ENCODE peak calls at places on chromosomes 7 and 10, in nine cellular contexts. H, P, C, K, I, Q, M, Y and W are unnamed samples.

GRCh38 chr10:59625842-59626522 is 83.7 kb downstream of the SLC16A9 start:
- DNase-seq in H (peak), P (peak), C (no peak), K (peak), I (peak), Q (peak), M (peak), Y (peak), W (peak)

GRCh38 chr10:79089579-79090110 is 20.9 kb downstream of the ZMIZ1 start:
- DNase-seq in H (no peak), P (no peak), C (no peak), K (no peak), I (no peak), Q (no peak), M (no peak), Y (no peak), W (no peak)

GRCh38 chr10:93222876-93223275 is 149.2 kb downstream of the CYP26A1 start:
- DNase-seq in H (no peak), P (no peak), C (no peak), K (no peak), I (no peak), Q (no peak), M (no peak), Y (no peak), W (no peak)

GRCh38 chr7:42746226-42746625 is 165.6 kb downstream of the C7orf25 start:
- DNase-seq in H (no peak), P (no peak), C (no peak), K (no peak), I (peak), Q (no peak), M (peak), Y (no peak), W (peak)

GRCh38 chr10:24722676-24723385 is 856 bp downstream of the ARHGAP21 start:
- DNase-seq in H (peak), P (peak), C (peak), K (peak), I (peak), Q (peak), M (peak), Y (peak), W (peak)

GRCh38 chr10:131790021-131790420 is 110.8 kb upstream of the PPP2R2D start:
- DNase-seq in H (no peak), P (peak), C (no peak), K (no peak), I (peak), Q (no peak), M (no peak), Y (peak), W (no peak)

GRCh38 chr10:17768506-17768905 is 16.5 kb downstream of the TMEM236 start:
- DNase-seq in H (no peak), P (no peak), C (no peak), K (no peak), I (no peak), Q (no peak), M (no peak), Y (no peak), W (no peak)

GRCh38 chr7:74412603-74413002 is 41.1 kb upstream of the GTF2IRD1 start:
- DNase-seq in H (no peak), P (no peak), C (no peak), K (no peak), I (no peak), Q (no peak), M (no peak), Y (no peak), W (peak)

GRCh38 chr7:71775648-71776047 is 636.5 kb downstream of the CALN1 start:
- DNase-seq in H (no peak), P (no peak), C (no peak), K (no peak), I (no peak), Q (no peak), M (peak), Y (no peak), W (peak)

GRCh38 chr7:129829677-129830631 is 122.8 kb downstream of the UBE2H start:
- DNase-seq in H (peak), P (peak), C (peak), K (peak), I (peak), Q (peak), M (peak), Y (peak), W (peak)

GRCh38 chr10:89367529-89367928 is 10.3 kb upstream of the IFIT1B start:
- DNase-seq in H (no peak), P (no peak), C (no peak), K (no peak), I (no peak), Q (no peak), M (peak), Y (no peak), W (no peak)

GRCh38 chr10:8033812-8034665 is 20.4 kb upstream of the GATA3 start:
- DNase-seq in H (no peak), P (peak), C (no peak), K (no peak), I (no peak), Q (peak), M (no peak), Y (no peak), W (no peak)

GRCh38 chr10:11555556-11555955 is 55.9 kb downstream of the USP6NL start:
- DNase-seq in H (no peak), P (no peak), C (no peak), K (no peak), I (no peak), Q (no peak), M (no peak), Y (no peak), W (no peak)

GRCh38 chr10:36489928-36490279 is 635.5 kb upstream of the ANKRD30A start:
- DNase-seq in H (no peak), P (no peak), C (no peak), K (no peak), I (peak), Q (no peak), M (peak), Y (no peak), W (peak)